ENCODE peak calls at places on chromosomes 5 and 9, in seven cellular contexts. M is A549, W is GM12878, Q is SK-N-SH, D is HCT116, O is HepG2, T is K562. V is an unnamed sample.

GRCh38 chr5:139711067-139711851 is 63.1 kb downstream of the CXXC5 start:
- DNase-seq in M (peak; percentile 31), W (no peak), Q (peak; percentile 82), D (no peak), O (no peak), T (peak; percentile 81), V (peak; percentile 81)

GRCh38 chr9:112789493-112789892 is 38.9 kb downstream of the SNX30 start:
- DNase-seq in M (no peak), W (no peak), Q (no peak), D (no peak), O (no peak), T (no peak), V (no peak)

GRCh38 chr5:12385095-12385494 is 480.8 kb upstream of the CTNND2 start:
- DNase-seq in M (no peak), W (no peak), Q (no peak), D (no peak), O (no peak), T (no peak), V (no peak)

GRCh38 chr5:131466171-131466766 is 168.8 kb downstream of the RAPGEF6 start:
- DNase-seq in M (no peak), W (no peak), Q (no peak), D (no peak), O (no peak), T (no peak), V (no peak)

GRCh38 chr9:136191549-136192286 is 13.2 kb downstream of the LHX3 start:
- DNase-seq in M (no peak), W (no peak), Q (no peak), D (no peak), O (no peak), T (peak; percentile 56), V (peak; percentile 8)

GRCh38 chr5:34586117-34586885 is 69.8 kb upstream of the RAI14 start:
- DNase-seq in M (peak; percentile 83), W (no peak), Q (no peak), D (no peak), O (peak; percentile 73), T (peak; percentile 28), V (no peak)

GRCh38 chr5:26622947-26623346 is 415.4 kb downstream of the CDH9 start:
- DNase-seq in M (no peak), W (no peak), Q (no peak), D (no peak), O (no peak), T (no peak), V (no peak)

GRCh38 chr9:125747053-125747764 is at the start of gene PBX3:
- DNase-seq in M (peak; percentile 31), W (no peak), Q (peak; percentile 82), D (no peak), O (no peak), T (peak; percentile 70), V (peak; percentile 69)

GRCh38 chr5:128436825-128437224 is 101.2 kb downstream of the FBN2 start:
- DNase-seq in M (peak; percentile 26), W (no peak), Q (no peak), D (peak; percentile 76), O (peak; percentile 9), T (no peak), V (peak; percentile 9)

GRCh38 chr9:107422189-107422802 is 67.3 kb downstream of the KLF4 start:
- DNase-seq in M (peak; percentile 58), W (no peak), Q (peak; percentile 60), D (peak; percentile 78), O (peak; percentile 73), T (peak; percentile 47), V (peak; percentile 94)

GRCh38 chr9:14471041-14471440 is 157.1 kb upstream of the NFIB start:
- DNase-seq in M (no peak), W (no peak), Q (no peak), D (no peak), O (no peak), T (no peak), V (no peak)

DNA sequence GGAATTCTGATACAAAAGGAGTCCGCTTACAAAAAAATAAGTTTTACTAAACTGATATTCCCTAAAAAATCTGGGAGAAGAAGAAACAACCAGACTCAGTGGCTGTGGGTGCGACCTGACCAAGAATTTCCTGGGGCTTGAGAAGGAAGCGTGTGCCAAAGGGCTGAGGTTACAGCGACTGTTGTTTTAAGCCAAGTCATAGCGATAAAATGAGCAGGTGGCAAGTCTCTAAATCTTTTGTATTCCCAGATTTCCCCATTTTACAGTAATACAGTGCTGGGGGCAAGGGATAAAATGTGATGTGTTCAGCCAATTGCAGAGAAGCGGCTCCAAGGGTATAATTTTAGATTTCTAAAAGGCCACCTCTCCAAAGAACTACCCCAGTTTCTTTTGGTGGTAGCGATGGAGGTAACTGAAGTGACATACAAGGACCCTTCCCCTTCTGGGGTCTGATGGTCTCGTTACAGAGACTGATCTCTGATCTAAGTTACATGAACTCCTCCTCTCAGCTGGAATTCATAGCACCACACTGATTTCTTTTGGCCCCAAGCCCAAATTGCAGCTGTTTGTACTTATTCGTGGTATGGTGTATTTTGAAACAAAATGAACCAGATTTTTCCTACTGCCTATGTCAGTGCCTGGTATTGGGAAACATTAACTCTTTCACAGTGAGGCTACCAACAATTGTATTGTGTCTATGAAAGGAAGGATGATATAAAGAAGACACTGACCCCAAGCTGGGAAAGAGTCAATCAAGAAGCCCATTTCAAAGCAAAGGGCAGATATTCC is 41.6 kb downstream of the LPAR1 start:
- DNase-seq in M (no peak), W (no peak), Q (no peak), D (no peak), O (no peak), T (no peak), V (no peak)
- H3K4me2 ChIP-seq in M (no peak overlapping the region), W (no peak overlapping the region), Q (no peak overlapping the region), D (no peak overlapping the region), O (no peak overlapping the region), T (no peak overlapping the region), V (no peak overlapping the region)

GRCh38 chr9:131404987-131405386 is 11.1 kb downstream of the PRRC2B start:
- DNase-seq in M (no peak), W (no peak), Q (no peak), D (no peak), O (no peak), T (peak; percentile 10), V (no peak)

GRCh38 chr9:131404581-131404980 is 10.7 kb downstream of the PRRC2B start:
- DNase-seq in M (no peak), W (no peak), Q (no peak), D (no peak), O (no peak), T (peak; percentile 17), V (no peak)

GRCh38 chr9:131403493-131403773 is 9.5 kb downstream of the PRRC2B start:
- DNase-seq in M (no peak), W (no peak), Q (no peak), D (no peak), O (no peak), T (no peak), V (no peak)

GRCh38 chr9:131402073-131402472 is 8.2 kb downstream of the PRRC2B start:
- DNase-seq in M (no peak), W (no peak), Q (no peak), D (no peak), O (no peak), T (peak; percentile 1), V (no peak)

DNA sequence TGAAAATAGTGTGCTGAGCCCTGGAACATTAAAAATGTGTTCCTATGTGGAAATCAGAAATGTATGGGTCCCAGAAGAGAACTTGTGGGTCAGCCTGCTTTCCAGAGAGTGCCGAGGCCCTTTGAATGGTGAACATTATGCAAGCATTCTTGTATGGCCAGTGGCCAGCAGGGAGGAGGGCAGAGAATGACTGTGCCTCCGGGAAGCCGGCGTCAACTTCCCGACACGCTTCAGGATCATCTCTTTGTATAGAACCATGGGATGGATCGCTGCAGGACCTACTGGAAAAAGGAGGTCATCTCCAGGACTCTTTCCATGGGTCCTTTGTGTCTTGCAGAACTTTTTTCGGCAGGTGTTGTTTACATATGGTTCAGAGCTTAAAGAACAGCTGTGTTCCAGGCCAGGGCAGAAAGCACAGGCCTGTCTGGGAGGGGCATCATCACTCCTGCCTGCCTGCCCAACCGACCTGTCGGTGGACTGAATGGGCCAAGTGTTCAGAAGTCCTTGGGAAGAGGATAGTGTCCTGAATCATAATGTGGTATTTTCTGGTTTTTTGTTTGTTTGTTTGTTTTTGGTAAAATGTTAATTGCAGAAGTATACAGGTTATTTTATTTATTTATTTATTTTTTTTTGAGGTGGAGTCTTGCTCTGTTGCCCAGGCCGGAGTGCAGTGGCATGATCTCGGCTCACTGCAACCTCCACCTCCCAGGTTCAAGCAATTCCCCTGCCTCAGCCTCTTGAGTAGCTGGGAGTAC is 9.0 kb downstream of the PRRC2B start:
- DNase-seq in M (peak; percentile 64), W (no peak), Q (no peak), D (no peak), O (peak; percentile 93), T (peak; percentile 17), V (no peak)
- TF ChIP-seq REST in M (no peak), W (no peak), Q (no peak), D (no peak), O (no peak), T (no peak), V (no peak)

GRCh38 chr9:114390952-114391351 is 3.2 kb upstream of the AKNA start:
- DNase-seq in M (no peak), W (no peak), Q (no peak), D (no peak), O (no peak), T (no peak), V (no peak)

GRCh38 chr9:114389612-114390368 is 2.0 kb upstream of the AKNA start:
- DNase-seq in M (no peak), W (no peak), Q (peak; percentile 58), D (no peak), O (no peak), T (no peak), V (no peak)

GRCh38 chr9:114395196-114395595 is 7.4 kb upstream of the AKNA start:
- DNase-seq in M (no peak), W (no peak), Q (peak; percentile 57), D (no peak), O (no peak), T (no peak), V (no peak)

GRCh38 chr9:114394523-114395193 is 6.9 kb upstream of the AKNA start:
- DNase-seq in M (no peak), W (no peak), Q (no peak), D (no peak), O (no peak), T (no peak), V (no peak)

GRCh38 chr9:114392749-114393112 is 4.9 kb upstream of the AKNA start:
- DNase-seq in M (no peak), W (no peak), Q (no peak), D (no peak), O (no peak), T (no peak), V (no peak)
- H3K4me2 ChIP-seq in M (no peak overlapping the region), W (peak overlapping the region; percentile 17), Q (no peak overlapping the region), D (peak overlapping the region; percentile 17), O (no peak overlapping the region), T (peak overlapping the region; percentile 20), V (no peak overlapping the region)

DNA sequence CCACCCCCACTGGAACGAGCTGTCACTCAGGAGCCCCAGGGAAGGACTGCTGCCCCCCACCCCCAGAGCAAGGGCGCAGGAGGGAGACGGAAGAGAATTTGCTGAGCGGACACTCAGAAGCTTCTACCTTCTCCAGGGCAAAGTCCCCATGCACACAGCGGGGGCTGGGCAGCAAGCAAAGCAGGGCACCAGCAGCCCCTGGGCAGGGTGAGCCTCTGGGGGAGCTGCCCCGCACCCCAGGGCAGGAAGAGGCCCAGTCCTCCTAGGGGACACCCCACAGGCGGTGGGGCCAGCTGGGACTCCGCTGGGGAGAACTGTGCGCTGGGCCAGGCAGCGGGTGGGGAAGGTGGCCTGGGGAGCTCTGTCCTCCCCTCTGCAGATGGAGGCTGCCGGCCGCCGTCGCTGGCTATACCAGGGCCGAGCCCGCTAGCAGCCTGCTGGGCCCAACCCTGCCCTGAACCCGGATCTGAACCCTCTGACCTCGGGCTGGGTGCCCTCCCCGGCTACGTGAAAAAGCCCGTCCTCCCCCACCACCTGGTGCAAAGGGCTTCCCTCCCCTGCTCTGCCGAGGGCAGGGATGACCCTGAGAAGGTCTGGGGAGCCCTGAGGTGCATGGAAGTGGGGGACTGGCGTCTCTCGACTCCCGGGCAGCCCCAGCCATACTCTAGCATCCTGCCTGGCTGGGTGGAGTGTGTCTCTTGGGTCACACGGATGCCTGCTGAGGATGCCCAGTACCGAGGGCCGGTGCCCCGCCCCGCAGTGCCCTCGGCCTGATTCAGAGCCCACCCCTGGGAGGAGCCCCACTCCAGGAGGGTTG is 590 bp upstream of the SLC34A3 start:
- DNase-seq in M (no peak), W (no peak), Q (no peak), D (no peak), O (no peak), T (no peak), V (no peak)
- TF ChIP-seq REST in M (no peak), W (no peak), Q (no peak), D (no peak), O (no peak), T (no peak), V (no peak)

V was measured in GM23338.